ENCODE peak calls at places on chromosomes 16 and 17, in eight cellular contexts. S is astrocyte, L is neural progenitor cell, N is heart right ventricle, C is mucosa of descending colon, X is cardiac muscle cell, V is left ventricle myocardium inferior, H is mammary epithelial cell. F is an unnamed sample. For H3K36me3, the result is how much of the 10 kb centered on the place peaks cover.

GRCh38 chr17:1177099-1177996 is 2.4 kb downstream of the ABR start:
- DNase-seq in C (no peak), X (peak), S (peak), N (peak), V (peak), L (no peak), H (no peak), F (no peak)

GRCh38 chr17:81942167-81942553 is 4.9 kb downstream of the MYADML2 start:
- DNase-seq in S (no peak), N (no peak), V (no peak), X (no peak), L (no peak), H (no peak), C (no peak), F (no peak)

GRCh38 chr17:35010093-35010492 is 29.8 kb downstream of the LIG3 start:
- DNase-seq in N (no peak), C (no peak), X (no peak), V (no peak), S (peak), L (no peak), H (no peak), F (no peak)

GRCh38 chr16:89009343-89010209 is 32.6 kb upstream of the CBFA2T3 start:
- DNase-seq in H (no peak), L (peak), V (no peak), C (peak), X (peak), N (no peak), S (no peak), F (no peak)

GRCh38 chr16:88754912-88755744 is 29.9 kb downstream of the PIEZO1 start:
- DNase-seq in C (no peak), X (peak), S (peak), L (peak), N (no peak), H (peak), V (no peak), F (peak)

GRCh38 chr17:50048146-50048720 is 7.7 kb upstream of the ITGA3 start:
- DNase-seq in L (no peak), X (peak), N (no peak), C (no peak), S (peak), H (no peak), V (no peak), F (no peak)

GRCh38 chr16:21264226-21265036 is 13.7 kb downstream of the CRYM start:
- DNase-seq in V (peak), S (no peak), X (peak), N (peak), L (peak), H (no peak), C (peak), F (no peak)

GRCh38 chr17:42354956-42355843 is 33.0 kb downstream of the STAT3 start:
- DNase-seq in L (no peak), C (no peak), S (peak), X (peak), H (peak), V (no peak), N (no peak), F (no peak)

GRCh38 chr17:16870253-16871245 is 101.4 kb downstream of the TNFRSF13B start:
- DNase-seq in N (no peak), C (no peak), V (no peak), S (no peak), H (no peak), L (no peak), X (no peak), F (no peak)

GRCh38 chr16:30535106-30535776 is 583 bp upstream of the ZNF747 start:
- DNase-seq in X (peak), L (peak), N (no peak), S (no peak), C (no peak), V (no peak), H (no peak), F (peak)

GRCh38 chr17:48432820-48433775 is 3.1 kb upstream of the SKAP1 start:
- DNase-seq in C (no peak), S (no peak), H (no peak), V (no peak), L (no peak), N (no peak), X (no peak), F (no peak)

GRCh38 chr17:76540381-76541300 is 797 bp downstream of the PRCD start:
- DNase-seq in H (peak), S (peak), C (peak), X (peak), V (peak), N (peak), L (peak), F (peak)

GRCh38 chr16:70523621-70524405 is at the start of gene SF3B3:
- DNase-seq in S (no peak), C (peak), L (peak), X (peak), H (peak), V (no peak), N (peak), F (peak)

GRCh38 chr17:9381068-9381467 is 194.6 kb downstream of the STX8 start:
- DNase-seq in V (no peak), C (no peak), L (no peak), S (no peak), N (no peak), X (no peak), H (no peak), F (no peak)

GRCh38 chr16:50705436-50706110 is 12.2 kb downstream of the NOD2 start:
- DNase-seq in H (no peak), S (no peak), X (no peak), C (no peak), L (no peak), V (no peak), N (no peak), F (no peak)

GRCh38 chr17:27489045-27489715 is 32.9 kb downstream of the KSR1 start:
- DNase-seq in H (peak), S (peak), V (peak), X (peak), L (no peak), N (peak), C (peak), F (peak)

GRCh38 chr16:68800257-68800875 is 43.0 kb upstream of the TANGO6 start:
- DNase-seq in C (no peak), L (peak), V (no peak), X (peak), N (peak), S (peak), H (peak), F (peak)

GRCh38 chr17:64515419-64515818 is 8.6 kb downstream of the CEP95 start:
- DNase-seq in L (no peak), V (no peak), C (no peak), X (no peak), S (no peak), N (no peak), H (no peak), F (no peak)

GRCh38 chr16:70601576-70602575 is 44.5 kb upstream of the IL34 start:
- DNase-seq in N (no peak), S (peak), H (no peak), V (no peak), C (no peak), L (no peak), X (peak), F (no peak)

GRCh38 chr17:66578781-66579489 is 256.0 kb upstream of the CACNG5 start:
- DNase-seq in X (no peak), C (no peak), V (no peak), S (no peak), H (no peak), L (no peak), N (no peak), F (no peak)

DNA sequence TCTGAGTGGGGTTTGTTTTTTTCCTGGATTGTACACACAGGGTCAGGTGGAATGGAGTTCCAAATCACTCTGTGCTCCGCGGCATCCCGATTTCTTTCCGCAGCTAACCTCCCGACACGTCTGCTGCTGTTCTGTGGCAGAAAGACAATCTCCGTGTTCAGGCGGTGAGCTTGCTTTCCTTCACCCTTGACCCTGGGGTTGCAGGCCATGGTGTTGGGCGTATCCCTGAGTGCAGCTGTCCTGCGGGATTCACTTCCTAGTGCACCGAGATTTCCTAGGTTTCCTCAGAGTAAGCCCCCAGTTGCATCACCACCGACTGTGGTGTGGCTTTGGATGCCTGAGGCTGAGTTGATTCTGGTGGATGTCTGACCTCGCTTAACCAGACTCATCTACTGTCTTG is 7.8 kb upstream of the ARL6IP1 start:
- DNase-seq in L (no peak), C (no peak), H (no peak), S (no peak), N (no peak), X (no peak), V (no peak), F (no peak)
- TF ChIP-seq CTCF in L (no peak), C (no peak), H (no peak), S (no peak), N (no peak), X (no peak), V (no peak), F (no peak)

GRCh38 chr16:694187-694862 is 4.1 kb upstream of the WDR24 start:
- DNase-seq in V (no peak), S (no peak), N (no peak), L (peak), X (no peak), H (no peak), C (no peak), F (no peak)

GRCh38 chr16:695355-696089 is 5.3 kb upstream of the WDR24 start:
- DNase-seq in N (no peak), S (no peak), H (peak), C (peak), X (no peak), V (no peak), L (peak), F (peak)

GRCh38 chr16:693364-693763 is 3.2 kb upstream of the WDR24 start:
- DNase-seq in C (no peak), S (no peak), X (no peak), L (no peak), H (no peak), N (no peak), V (no peak), F (no peak)

GRCh38 chr16:693766-694165 is 3.6 kb upstream of the WDR24 start:
- DNase-seq in S (no peak), N (no peak), H (no peak), C (no peak), V (no peak), X (no peak), L (no peak), F (no peak)

DNA sequence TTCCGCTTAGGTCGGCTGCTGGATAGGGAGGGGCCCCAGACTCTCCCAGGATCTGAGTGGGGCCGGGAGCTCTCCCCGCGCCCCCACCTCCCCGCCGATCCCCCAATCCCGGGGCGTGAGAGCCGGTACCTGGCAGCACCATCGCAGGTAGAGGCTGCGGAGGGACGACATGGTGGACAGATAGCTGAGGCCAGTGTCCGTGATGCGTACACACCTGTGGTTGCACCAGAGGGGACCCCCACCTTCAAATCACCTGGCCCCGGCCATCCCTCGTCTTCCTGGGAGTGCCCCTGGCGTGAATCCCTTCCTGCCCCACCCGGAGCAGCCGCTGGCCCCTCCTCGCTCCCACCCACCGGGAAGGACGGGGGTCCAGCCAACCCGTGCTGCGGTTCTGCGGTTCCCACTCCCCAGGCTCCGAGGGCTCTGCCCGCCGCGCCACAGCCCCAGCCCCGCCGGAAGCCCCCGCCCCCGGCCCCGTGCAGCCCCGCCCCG is 4.7 kb upstream of the WDR24 start:
- DNase-seq in C (no peak), L (no peak), X (no peak), N (no peak), H (no peak), V (no peak), S (no peak), F (no peak)
- H3K4me3 ChIP-seq in C (no peak), L (peak), X (no peak), N (no peak), H (no peak), V (peak), S (no peak), F (peak)

GRCh38 chr16:4339455-4339854 is 11.7 kb downstream of the PAM16 start:
- DNase-seq in X (no peak), C (no peak), S (no peak), H (no peak), N (no peak), V (no peak), L (no peak), F (no peak)

GRCh38 chr16:4338712-4339299 is 12.3 kb downstream of the PAM16 start:
- DNase-seq in L (no peak), C (no peak), H (no peak), V (no peak), S (no peak), X (no peak), N (no peak), F (no peak)

GRCh38 chr16:4341250-4341649 is 9.9 kb downstream of the PAM16 start:
- DNase-seq in H (no peak), V (no peak), C (no peak), S (no peak), L (no peak), N (no peak), X (no peak), F (no peak)

GRCh38 chr16:4340443-4340842 is 10.7 kb downstream of the PAM16 start:
- DNase-seq in V (no peak), S (no peak), C (no peak), N (no peak), H (no peak), L (no peak), X (no peak), F (no peak)

DNA sequence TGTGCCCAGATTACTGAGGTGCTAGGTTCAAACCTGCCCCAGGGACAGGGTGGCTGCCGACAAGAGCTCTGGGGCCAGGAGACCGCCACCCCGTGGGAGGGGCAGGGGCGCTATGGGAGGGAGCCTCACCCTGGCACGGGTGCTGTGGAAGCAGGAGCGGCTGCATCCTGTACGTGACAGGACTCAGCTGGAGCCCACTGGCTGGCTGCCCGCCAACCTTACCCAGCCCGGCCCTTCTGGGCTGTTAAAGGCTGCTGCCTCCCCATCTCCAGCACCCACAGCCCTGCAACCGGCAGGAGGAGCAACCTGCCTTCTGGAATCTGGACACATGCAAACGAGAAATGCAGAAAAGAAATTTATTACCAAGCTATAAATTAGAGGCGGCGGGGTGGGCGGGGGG is 11.2 kb downstream of the PAM16 start:
- DNase-seq in X (peak), V (peak), H (no peak), N (no peak), L (no peak), S (no peak), C (no peak), F (no peak)
- H3K36me3 ChIP-seq in X (under half), V (under half), H (under half), N (under half), L (under half), S (under half), C (under half), F (under half)

GRCh38 chr16:81638286-81638945 is 140.7 kb upstream of the PLCG2 start:
- DNase-seq in X (no peak), S (no peak), L (no peak), H (no peak), V (no peak), N (no peak), C (no peak), F (no peak)
- TF ChIP-seq CTCF in X (no peak), S (no peak), L (no peak), H (no peak), V (no peak), N (no peak), C (no peak), F (no peak)

DNA sequence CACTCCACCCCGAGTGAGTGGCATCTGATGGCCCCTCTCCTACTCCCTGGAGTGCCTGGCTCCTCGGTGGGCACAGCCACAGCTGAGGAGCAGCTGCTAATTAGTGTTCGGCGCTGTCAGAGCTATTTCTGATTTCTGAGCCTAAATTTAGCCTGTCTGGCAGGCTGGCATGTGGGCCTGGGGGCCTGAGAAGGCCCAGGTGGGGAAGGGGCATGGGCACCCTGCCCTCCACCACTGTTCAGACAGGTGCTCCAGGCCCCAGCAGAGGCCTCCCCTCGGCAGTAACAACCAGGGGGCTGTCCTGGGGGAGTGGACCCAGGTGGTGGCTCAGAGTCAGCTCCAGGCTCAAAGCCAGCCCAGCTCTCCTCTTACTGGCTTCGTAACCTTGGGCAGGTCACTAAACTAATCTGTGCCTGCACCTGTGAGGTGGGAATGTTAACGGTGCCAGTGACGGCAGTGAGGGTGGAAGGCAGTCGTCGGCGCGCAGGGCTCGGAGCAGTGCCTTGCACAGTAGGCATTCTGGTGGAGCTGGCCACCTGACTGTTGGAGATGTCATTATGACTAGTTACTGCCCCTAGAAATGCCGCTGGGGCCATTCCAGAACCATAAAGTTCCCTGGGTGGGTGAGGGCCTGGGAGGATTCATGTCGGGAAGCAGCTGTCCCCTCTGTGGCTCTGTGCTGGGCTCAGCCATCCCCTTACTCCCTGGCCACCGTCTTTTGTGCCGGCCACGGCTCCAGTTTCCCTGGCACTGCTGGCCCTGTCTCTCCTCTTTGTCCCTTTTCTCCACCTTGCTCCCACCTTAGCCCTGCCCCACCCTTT is 6.6 kb downstream of the FMNL1 start:
- DNase-seq in X (no peak), L (no peak), H (no peak), N (no peak), C (peak), S (no peak), V (no peak), F (no peak)
- H3K4me3 ChIP-seq in X (no peak), L (no peak), H (no peak), N (no peak), C (no peak), S (no peak), V (peak), F (no peak)